ENCODE peak calls at places on chromosomes 1 and 21, in six cellular contexts. One of them, this sample, is unnamed.

GRCh38 chr1:205714906-205715246 is 34.6 kb upstream of the SLC45A3 start:
- ATAC-seq in pancreas: no peak
- ATAC-seq in GM23338: no peak
- ATAC-seq in mucosa of descending colon: no peak
- ATAC-seq in A549: no peak
- ATAC-seq in heart right ventricle: no peak
- ATAC-seq in this sample: no peak

GRCh38 chr1:30420519-30421050 is 302.8 kb downstream of the MATN1 start:
- ATAC-seq in heart right ventricle: no peak
- ATAC-seq in mucosa of descending colon: no peak
- ATAC-seq in A549: no peak
- ATAC-seq in pancreas: no peak
- ATAC-seq in GM23338: no peak
- ATAC-seq in this sample: no peak

GRCh38 chr1:21721271-21721985 is 52.3 kb upstream of the RAP1GAP start:
- ATAC-seq in mucosa of descending colon: no peak
- ATAC-seq in GM23338: no peak
- ATAC-seq in heart right ventricle: no peak
- ATAC-seq in pancreas: peak; percentile 35
- ATAC-seq in A549: no peak
- ATAC-seq in this sample: no peak

GRCh38 chr1:85278853-85279314 is 2.5 kb upstream of the BCL10 start:
- ATAC-seq in GM23338: no peak
- ATAC-seq in mucosa of descending colon: peak; percentile 51
- ATAC-seq in heart right ventricle: no peak
- ATAC-seq in pancreas: no peak
- ATAC-seq in A549: peak; percentile 23
- ATAC-seq in this sample: no peak

GRCh38 chr1:77756052-77756754 is 3.4 kb downstream of the USP33 start:
- ATAC-seq in pancreas: no peak
- ATAC-seq in GM23338: no peak
- ATAC-seq in mucosa of descending colon: no peak
- ATAC-seq in heart right ventricle: no peak
- ATAC-seq in A549: no peak
- ATAC-seq in this sample: no peak

GRCh38 chr1:108011295-108011694 is 46.3 kb upstream of the VAV3 start:
- ATAC-seq in mucosa of descending colon: no peak
- ATAC-seq in A549: no peak
- ATAC-seq in pancreas: no peak
- ATAC-seq in GM23338: no peak
- ATAC-seq in heart right ventricle: no peak
- ATAC-seq in this sample: no peak

GRCh38 chr1:217965156-217965786 is 319.8 kb upstream of the RRP15 start:
- ATAC-seq in mucosa of descending colon: peak; percentile 8
- ATAC-seq in A549: peak; percentile 60
- ATAC-seq in heart right ventricle: no peak
- ATAC-seq in GM23338: peak; percentile 65
- ATAC-seq in pancreas: no peak
- ATAC-seq in this sample: peak; percentile 16

GRCh38 chr1:223041481-223041880 is 101.6 kb downstream of the TLR5 start:
- ATAC-seq in pancreas: no peak
- ATAC-seq in A549: no peak
- ATAC-seq in heart right ventricle: peak; percentile 89
- ATAC-seq in GM23338: no peak
- ATAC-seq in mucosa of descending colon: no peak
- ATAC-seq in this sample: no peak

GRCh38 chr21:31335957-31336738 is 7.9 kb downstream of the TIAM1 start:
- ATAC-seq in heart right ventricle: peak; percentile 82
- ATAC-seq in pancreas: no peak
- ATAC-seq in GM23338: no peak
- ATAC-seq in A549: no peak
- ATAC-seq in mucosa of descending colon: peak; percentile 38
- ATAC-seq in this sample: peak; percentile 82

GRCh38 chr1:184456189-184456588 is 69.4 kb downstream of the C1orf21 start:
- ATAC-seq in pancreas: no peak
- ATAC-seq in heart right ventricle: no peak
- ATAC-seq in GM23338: no peak
- ATAC-seq in mucosa of descending colon: no peak
- ATAC-seq in A549: no peak
- ATAC-seq in this sample: no peak

GRCh38 chr1:44293761-44294315 is 61.2 kb downstream of the ERI3 start:
- ATAC-seq in GM23338: no peak
- ATAC-seq in mucosa of descending colon: peak; percentile 72
- ATAC-seq in A549: no peak
- ATAC-seq in pancreas: peak; percentile 89
- ATAC-seq in heart right ventricle: peak; percentile 95
- ATAC-seq in this sample: no peak

GRCh38 chr1:199123615-199124014 is 484.8 kb downstream of the PTPRC start:
- ATAC-seq in GM23338: no peak
- ATAC-seq in pancreas: no peak
- ATAC-seq in heart right ventricle: no peak
- ATAC-seq in mucosa of descending colon: peak; percentile 22
- ATAC-seq in A549: no peak
- ATAC-seq in this sample: no peak

GRCh38 chr1:196651637-196652215 is at the start of gene CFH:
- ATAC-seq in pancreas: no peak
- ATAC-seq in mucosa of descending colon: peak; percentile 34
- ATAC-seq in heart right ventricle: peak; percentile 76
- ATAC-seq in GM23338: no peak
- ATAC-seq in A549: peak; percentile 60
- ATAC-seq in this sample: peak; percentile 51

GRCh38 chr21:23876925-23877558 is 1730.2 kb downstream of the MRPL39 start:
- ATAC-seq in heart right ventricle: no peak
- ATAC-seq in pancreas: no peak
- ATAC-seq in mucosa of descending colon: no peak
- ATAC-seq in GM23338: no peak
- ATAC-seq in A549: no peak
- ATAC-seq in this sample: no peak

GRCh38 chr1:56446531-56447098 is 132.7 kb downstream of the PLPP3 start:
- ATAC-seq in A549: no peak
- ATAC-seq in heart right ventricle: peak; percentile 96
- ATAC-seq in mucosa of descending colon: no peak
- ATAC-seq in pancreas: no peak
- ATAC-seq in GM23338: no peak
- ATAC-seq in this sample: peak; percentile 80

GRCh38 chr1:16393255-16394177 is 26.5 kb downstream of the SZRD1 start:
- ATAC-seq in pancreas: no peak
- ATAC-seq in GM23338: peak; percentile 18
- ATAC-seq in heart right ventricle: peak; percentile 45
- ATAC-seq in A549: peak; percentile 51
- ATAC-seq in mucosa of descending colon: no peak
- ATAC-seq in this sample: no peak

GRCh38 chr1:147384805-147385204 is 142.3 kb downstream of the CHD1L start:
- ATAC-seq in mucosa of descending colon: peak; percentile 47
- ATAC-seq in heart right ventricle: no peak
- ATAC-seq in GM23338: no peak
- ATAC-seq in pancreas: no peak
- ATAC-seq in A549: no peak
- ATAC-seq in this sample: no peak

GRCh38 chr1:159700312-159700711 is 14.1 kb downstream of the CRP start:
- ATAC-seq in A549: no peak
- ATAC-seq in heart right ventricle: no peak
- ATAC-seq in mucosa of descending colon: no peak
- ATAC-seq in pancreas: no peak
- ATAC-seq in GM23338: peak; percentile 65
- ATAC-seq in this sample: no peak

GRCh38 chr1:87435484-87435883 is 106.8 kb downstream of the LMO4 start:
- ATAC-seq in mucosa of descending colon: peak; percentile 39
- ATAC-seq in A549: no peak
- ATAC-seq in GM23338: no peak
- ATAC-seq in pancreas: no peak
- ATAC-seq in heart right ventricle: peak; percentile 67
- ATAC-seq in this sample: no peak

GRCh38 chr1:203666621-203667020 is 40.0 kb downstream of the ATP2B4 start:
- ATAC-seq in pancreas: no peak
- ATAC-seq in A549: no peak
- ATAC-seq in GM23338: no peak
- ATAC-seq in heart right ventricle: peak; percentile 16
- ATAC-seq in mucosa of descending colon: no peak
- ATAC-seq in this sample: no peak

GRCh38 chr1:37865348-37866119 is 6.1 kb upstream of the MTF1 start:
- ATAC-seq in pancreas: no peak
- ATAC-seq in mucosa of descending colon: no peak
- ATAC-seq in A549: no peak
- ATAC-seq in GM23338: no peak
- ATAC-seq in heart right ventricle: no peak
- ATAC-seq in this sample: no peak

GRCh38 chr1:37866491-37866890 is 7.1 kb upstream of the MTF1 start:
- ATAC-seq in A549: no peak
- ATAC-seq in GM23338: no peak
- ATAC-seq in pancreas: no peak
- ATAC-seq in heart right ventricle: no peak
- ATAC-seq in mucosa of descending colon: no peak
- ATAC-seq in this sample: no peak

GRCh38 chr1:37872692-37873091 is 13.3 kb upstream of the MTF1 start:
- ATAC-seq in A549: no peak
- ATAC-seq in mucosa of descending colon: no peak
- ATAC-seq in GM23338: no peak
- ATAC-seq in pancreas: no peak
- ATAC-seq in heart right ventricle: no peak
- ATAC-seq in this sample: no peak

GRCh38 chr1:37867784-37868183 is 8.4 kb upstream of the MTF1 start:
- ATAC-seq in heart right ventricle: no peak
- ATAC-seq in GM23338: peak; percentile 84
- ATAC-seq in A549: peak; percentile 53
- ATAC-seq in mucosa of descending colon: no peak
- ATAC-seq in pancreas: no peak
- ATAC-seq in this sample: no peak

GRCh38 chr1:37868466-37868865 is 9.1 kb upstream of the MTF1 start:
- ATAC-seq in pancreas: no peak
- ATAC-seq in GM23338: no peak
- ATAC-seq in heart right ventricle: no peak
- ATAC-seq in mucosa of descending colon: no peak
- ATAC-seq in A549: no peak
- ATAC-seq in this sample: no peak
- H3K4me1 ChIP-seq in pancreas: no peaks in the 10 kb centered on the region
- H3K4me1 ChIP-seq in GM23338: no peaks in the 10 kb centered on the region
- H3K4me1 ChIP-seq in heart right ventricle: no peaks in the 10 kb centered on the region
- H3K4me1 ChIP-seq in mucosa of descending colon: no peaks in the 10 kb centered on the region
- H3K4me1 ChIP-seq in A549: peaks cover 11% of the 10 kb centered on the region
- H3K4me1 ChIP-seq in this sample: no peaks in the 10 kb centered on the region

GRCh38 chr1:100250264-100250663 is 630 bp upstream of the DBT start:
- ATAC-seq in GM23338: no peak
- ATAC-seq in mucosa of descending colon: no peak
- ATAC-seq in A549: no peak
- ATAC-seq in pancreas: no peak
- ATAC-seq in heart right ventricle: no peak
- ATAC-seq in this sample: no peak

GRCh38 chr1:100250807-100251206 is 1.2 kb upstream of the DBT start:
- ATAC-seq in heart right ventricle: no peak
- ATAC-seq in pancreas: no peak
- ATAC-seq in A549: no peak
- ATAC-seq in GM23338: no peak
- ATAC-seq in mucosa of descending colon: no peak
- ATAC-seq in this sample: no peak

GRCh38 chr1:100246738-100247137 is 2.9 kb downstream of the DBT start:
- ATAC-seq in mucosa of descending colon: no peak
- ATAC-seq in GM23338: no peak
- ATAC-seq in A549: no peak
- ATAC-seq in pancreas: no peak
- ATAC-seq in heart right ventricle: no peak
- ATAC-seq in this sample: no peak

GRCh38 chr1:100249537-100250257 is at the start of gene DBT:
- ATAC-seq in pancreas: peak; percentile 100
- ATAC-seq in A549: peak; percentile 100
- ATAC-seq in heart right ventricle: peak; percentile 100
- ATAC-seq in mucosa of descending colon: peak; percentile 100
- ATAC-seq in GM23338: peak; percentile 99
- ATAC-seq in this sample: peak; percentile 100

DNA sequence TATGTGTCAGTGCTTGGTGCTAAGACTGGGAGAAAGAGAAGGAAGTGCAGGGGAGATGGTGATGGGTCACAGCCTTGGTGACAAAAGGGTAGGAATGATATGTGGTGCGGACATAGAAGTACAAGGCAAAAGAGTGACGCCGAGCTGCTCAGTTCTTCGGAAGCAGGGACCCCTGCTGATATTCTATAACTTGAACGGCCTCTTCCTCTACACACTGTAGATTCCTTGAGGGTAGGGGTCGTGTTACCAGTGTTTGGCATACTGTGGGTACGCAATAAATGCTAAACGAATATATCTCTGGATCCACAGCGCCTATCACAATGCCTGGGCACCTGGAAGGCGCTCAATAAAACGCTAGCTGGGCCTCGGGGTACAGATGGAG is 488 bp downstream of the DBT start:
- ATAC-seq in A549: peak; percentile 7
- ATAC-seq in GM23338: peak; percentile 22
- ATAC-seq in heart right ventricle: peak; percentile 2
- ATAC-seq in mucosa of descending colon: peak; percentile 17
- ATAC-seq in pancreas: peak; percentile 11
- ATAC-seq in this sample: no peak
- H3K4me1 ChIP-seq in A549: peaks cover 8% of the 10 kb centered on the region
- H3K4me1 ChIP-seq in GM23338: peaks cover 16% of the 10 kb centered on the region
- H3K4me1 ChIP-seq in heart right ventricle: no peaks in the 10 kb centered on the region
- H3K4me1 ChIP-seq in mucosa of descending colon: peaks cover 7% of the 10 kb centered on the region
- H3K4me1 ChIP-seq in pancreas: peaks cover 7% of the 10 kb centered on the region
- H3K4me1 ChIP-seq in this sample: peaks cover 3% of the 10 kb centered on the region

GRCh38 chr1:6130036-6130435 is 50.1 kb downstream of the CHD5 start:
- ATAC-seq in GM23338: no peak
- ATAC-seq in A549: no peak
- ATAC-seq in pancreas: no peak
- ATAC-seq in mucosa of descending colon: no peak
- ATAC-seq in heart right ventricle: no peak
- ATAC-seq in this sample: no peak
- H3K4me1 ChIP-seq in GM23338: no peaks in the 10 kb centered on the region
- H3K4me1 ChIP-seq in A549: peaks cover 3% of the 10 kb centered on the region
- H3K4me1 ChIP-seq in pancreas: no peaks in the 10 kb centered on the region
- H3K4me1 ChIP-seq in mucosa of descending colon: peaks cover 5% of the 10 kb centered on the region
- H3K4me1 ChIP-seq in heart right ventricle: no peaks in the 10 kb centered on the region
- H3K4me1 ChIP-seq in this sample: no peaks in the 10 kb centered on the region

DNA sequence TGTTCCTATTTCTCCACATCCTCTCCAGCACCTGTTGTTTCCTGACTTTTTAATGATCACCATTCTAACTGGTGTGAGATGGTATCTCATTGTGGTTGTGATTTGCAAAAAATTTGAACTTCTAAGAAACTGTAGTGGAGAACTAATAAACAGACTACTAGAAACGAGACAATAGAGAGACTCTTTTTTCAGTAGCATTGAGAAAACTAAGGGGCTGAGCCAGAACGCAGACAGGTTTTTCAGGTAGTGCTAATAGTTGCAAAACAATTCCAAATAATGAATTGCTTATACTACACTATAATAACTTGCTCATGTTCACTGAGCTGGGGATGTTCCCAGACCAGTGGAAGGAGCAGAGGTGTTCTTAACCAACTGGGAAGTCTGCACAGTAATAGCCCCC is 98.8 kb upstream of the DPH5 start:
- ATAC-seq in A549: no peak
- ATAC-seq in heart right ventricle: no peak
- ATAC-seq in GM23338: no peak
- ATAC-seq in mucosa of descending colon: no peak
- ATAC-seq in pancreas: no peak
- ATAC-seq in this sample: no peak
- H3K4me1 ChIP-seq in A549: no peaks in the 10 kb centered on the region
- H3K4me1 ChIP-seq in heart right ventricle: no peaks in the 10 kb centered on the region
- H3K4me1 ChIP-seq in GM23338: peaks cover 12% of the 10 kb centered on the region
- H3K4me1 ChIP-seq in mucosa of descending colon: no peaks in the 10 kb centered on the region
- H3K4me1 ChIP-seq in pancreas: no peaks in the 10 kb centered on the region
- H3K4me1 ChIP-seq in this sample: no peaks in the 10 kb centered on the region

This sample was measured in gastroesophageal sphincter.